ENCODE peak calls at places on chromosomes 6 and 20, in seven cellular contexts. K is fibroblast of lung, B is mesenchymal stem cell, W is WERI-Rb-1, X is NT2/D1, G is IMR-90, P is psoas muscle. I is an unnamed sample.

GRCh38 chr6:1703091-1703855 is 93.6 kb downstream of the FOXC1 start:
- DNase-seq in K (no peak), B (no peak), W (no peak), X (no peak), G (no peak), P (no peak), I (no peak)

GRCh38 chr20:59575653-59576052 is 28.7 kb upstream of the PHACTR3 start:
- DNase-seq in K (no peak), B (no peak), W (no peak), X (no peak), G (no peak), P (no peak), I (no peak)

GRCh38 chr6:127879685-127880084 is 21.2 kb downstream of the THEMIS start:
- DNase-seq in K (peak; percentile 49), B (peak; percentile 14), W (no peak), X (no peak), G (peak; percentile 7), P (peak; percentile 44), I (no peak)

GRCh38 chr20:23047738-23048214 is 1.7 kb downstream of the THBD start:
- DNase-seq in K (no peak), B (no peak), W (no peak), X (no peak), G (no peak), P (peak; percentile 72), I (no peak)

GRCh38 chr6:15885624-15886023 is 222.8 kb upstream of the DTNBP1 start:
- DNase-seq in K (no peak), B (no peak), W (no peak), X (no peak), G (no peak), P (no peak), I (no peak)

GRCh38 chr20:32457476-32457986 is 99.4 kb downstream of the ASXL1 start:
- DNase-seq in K (peak; percentile 72), B (peak; percentile 84), W (peak; percentile 96), X (peak; percentile 82), G (peak; percentile 56), P (peak; percentile 72), I (peak; percentile 27)

GRCh38 chr6:16174368-16175078 is 45.6 kb downstream of the MYLIP start:
- DNase-seq in K (no peak), B (no peak), W (no peak), X (no peak), G (no peak), P (no peak), I (no peak)

GRCh38 chr6:55239099-55239498 is 64.8 kb downstream of the HCRTR2 start:
- DNase-seq in K (peak; percentile 53), B (peak; percentile 18), W (no peak), X (no peak), G (no peak), P (no peak), I (no peak)

GRCh38 chr6:53263915-53264314 is 84.8 kb downstream of the ELOVL5 start:
- DNase-seq in K (peak; percentile 82), B (peak; percentile 63), W (no peak), X (no peak), G (peak; percentile 62), P (no peak), I (no peak)

GRCh38 chr6:13404115-13404891 is 76.0 kb upstream of the TBC1D7 start:
- DNase-seq in K (peak; percentile 82), B (no peak), W (no peak), X (no peak), G (peak; percentile 64), P (no peak), I (no peak)

GRCh38 chr20:11537032-11537431 is 380.7 kb upstream of the BTBD3 start:
- DNase-seq in K (no peak), B (no peak), W (no peak), X (no peak), G (no peak), P (no peak), I (no peak)

GRCh38 chr20:59047938-59048680 is 5.5 kb upstream of the PRELID3B start:
- DNase-seq in K (peak; percentile 72), B (peak; percentile 67), W (no peak), X (no peak), G (peak; percentile 21), P (no peak), I (no peak)

GRCh38 chr6:39937686-39938333 is 3.5 kb upstream of the MOCS1 start:
- DNase-seq in K (no peak), B (no peak), W (no peak), X (no peak), G (no peak), P (no peak), I (peak; percentile 30)

GRCh38 chr6:84709121-84709520 is 55.3 kb downstream of the TBX18 start:
- DNase-seq in K (no peak), B (no peak), W (no peak), X (no peak), G (no peak), P (no peak), I (no peak)

GRCh38 chr20:36658300-36658699 is 12.3 kb upstream of the SLA2 start:
- DNase-seq in K (no peak), B (no peak), W (no peak), X (no peak), G (no peak), P (no peak), I (no peak)

GRCh38 chr20:57843941-57844625 is 134.3 kb upstream of the PMEPA1 start:
- DNase-seq in K (no peak), B (no peak), W (no peak), X (no peak), G (no peak), P (no peak), I (no peak)

GRCh38 chr6:107970255-107970654 is 12.2 kb upstream of the SEC63 start:
- DNase-seq in K (no peak), B (no peak), W (no peak), X (no peak), G (no peak), P (no peak), I (no peak)

GRCh38 chr20:59583428-59584277 is 20.7 kb upstream of the PHACTR3 start:
- DNase-seq in K (no peak), B (no peak), W (no peak), X (no peak), G (no peak), P (peak; percentile 78), I (no peak)

GRCh38 chr6:105733556-105734162 is 330.8 kb upstream of the PREP start:
- DNase-seq in K (peak; percentile 40), B (peak; percentile 40), W (no peak), X (no peak), G (peak; percentile 60), P (no peak), I (no peak)

GRCh38 chr20:11166716-11167115 is 492.9 kb upstream of the JAG1 start:
- DNase-seq in K (no peak), B (no peak), W (no peak), X (no peak), G (peak; percentile 30), P (no peak), I (no peak)

DNA sequence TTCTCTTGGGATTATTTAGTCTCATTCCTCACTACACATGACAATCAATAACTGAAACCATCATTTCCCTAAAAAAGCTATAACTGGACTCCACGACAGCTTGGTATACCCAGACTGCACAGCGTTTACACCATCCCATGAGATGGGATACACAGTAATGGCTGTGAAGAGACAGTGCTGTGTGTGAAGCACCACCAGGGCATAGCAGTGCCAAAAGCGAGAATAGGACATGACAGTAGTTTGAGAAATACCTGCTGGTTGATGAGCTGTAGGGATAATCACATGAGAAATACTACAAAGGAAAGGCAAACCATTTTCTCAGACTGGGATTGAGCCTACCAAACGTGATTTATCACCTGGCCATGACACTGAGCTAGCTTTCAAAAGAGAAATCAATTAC is 22.4 kb upstream of the LYRM2 start:
- DNase-seq in K (no peak), B (no peak), W (no peak), X (no peak), G (no peak), P (no peak), I (no peak)
- H3K4me3 ChIP-seq in K (no peak overlapping the region), B (no peak overlapping the region), W (no peak overlapping the region), X (no peak overlapping the region), G (no peak overlapping the region), P (peak overlapping the region; percentile 15), I (no peak overlapping the region)

GRCh38 chr20:54938707-54939106 is 463.3 kb downstream of the DOK5 start:
- DNase-seq in K (no peak), B (no peak), W (no peak), X (no peak), G (no peak), P (no peak), I (no peak)

GRCh38 chr20:54928564-54928963 is 453.2 kb downstream of the DOK5 start:
- DNase-seq in K (no peak), B (no peak), W (no peak), X (no peak), G (no peak), P (no peak), I (no peak)

GRCh38 chr20:54929191-54929590 is 453.8 kb downstream of the DOK5 start:
- DNase-seq in K (no peak), B (no peak), W (no peak), X (no peak), G (no peak), P (no peak), I (no peak)

DNA sequence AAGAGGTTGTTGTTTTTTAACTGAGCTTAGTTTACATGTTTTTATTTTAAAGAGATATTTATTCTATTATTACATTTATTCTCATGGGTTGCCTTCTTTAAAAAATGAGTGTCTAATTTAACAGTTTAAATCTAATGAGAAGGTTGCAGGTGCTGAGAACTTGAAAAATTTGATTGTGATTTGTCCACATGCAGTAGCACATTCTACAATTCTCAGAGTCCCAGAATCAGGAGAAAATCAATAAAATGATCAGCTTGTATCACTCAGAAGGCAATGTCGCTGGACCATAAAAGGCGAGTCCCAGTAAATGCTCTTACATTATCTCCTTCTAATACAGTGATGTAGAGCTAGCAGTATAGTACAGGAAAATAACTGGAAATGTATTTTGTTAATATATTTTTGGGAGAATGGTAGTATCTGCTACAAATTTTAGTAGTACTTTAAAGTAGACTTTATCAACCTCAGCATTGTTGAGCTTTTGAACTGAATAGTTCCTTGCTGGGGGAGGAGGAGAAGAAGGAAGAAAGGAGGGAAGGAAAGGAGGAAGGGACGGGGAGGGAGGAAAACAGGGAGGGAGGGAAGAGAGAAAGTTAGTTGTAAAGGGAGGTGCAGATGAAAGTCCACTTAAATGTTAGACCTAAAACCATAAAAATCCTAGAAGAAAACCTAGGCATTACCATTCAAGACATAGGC is 458.0 kb downstream of the DOK5 start:
- DNase-seq in K (no peak), B (no peak), W (no peak), X (no peak), G (no peak), P (no peak), I (no peak)
- H3K9me3 ChIP-seq in K (no peaks in the 10 kb centered on the region), B (peaks cover 2% of the 10 kb centered on the region), W (no peaks in the 10 kb centered on the region), X (no peaks in the 10 kb centered on the region), G (peaks cover 4% of the 10 kb centered on the region), P (no peaks in the 10 kb centered on the region), I (no peaks in the 10 kb centered on the region)

DNA sequence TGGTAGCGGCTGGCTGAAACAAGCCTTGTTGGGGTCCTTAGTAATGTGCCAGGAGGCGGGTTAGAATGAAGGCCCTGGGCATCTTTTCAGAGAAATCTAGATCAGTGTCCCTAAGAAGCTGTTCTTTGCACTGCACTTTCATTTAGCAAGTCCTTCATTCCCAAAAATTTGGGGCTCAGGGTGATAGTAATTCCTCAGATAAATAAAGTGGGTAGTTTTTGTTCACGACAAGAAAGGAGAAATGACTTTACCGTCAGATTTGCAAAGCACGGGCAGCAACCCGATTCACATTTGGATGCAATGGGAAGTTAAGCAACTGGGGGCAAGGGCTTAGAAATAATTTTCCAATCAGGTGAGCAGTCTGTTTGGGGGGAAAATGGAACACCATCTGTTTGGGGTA is 3.2 kb downstream of the INSM1 start:
- DNase-seq in K (no peak), B (no peak), W (no peak), X (no peak), G (no peak), P (no peak), I (no peak)
- H3K27me3 ChIP-seq in K (peaks cover 56% of the 10 kb centered on the region), B (peaks cover 87% of the 10 kb centered on the region), W (no peaks in the 10 kb centered on the region), X (peaks cover 55% of the 10 kb centered on the region), G (peaks cover 94% of the 10 kb centered on the region), P (peaks cover 73% of the 10 kb centered on the region), I (peaks cover 3% of the 10 kb centered on the region)

GRCh38 chr20:38143646-38144554 is 21.2 kb downstream of the TGM2 start:
- DNase-seq in K (peak; percentile 95), B (peak; percentile 96), W (peak; percentile 62), X (no peak), G (peak; percentile 95), P (no peak), I (peak; percentile 35)
- H3K4me3 ChIP-seq in K (no peak overlapping the region), B (peak overlapping the region; percentile 7), W (no peak overlapping the region), X (no peak overlapping the region), G (no peak overlapping the region), P (no peak overlapping the region), I (no peak overlapping the region)

I was measured in HAP-1.